ENCODE peak calls at places on chromosome X, in nine cellular contexts. O is stimulated activated effector memory CD8-positive, alpha-beta T cell treated with anti-CD3 and anti-CD28 coated beads, Interleukin-12 subunit alpha, Interleukin-12 subunit beta, amount 100 ng/mL, for 72 hours; Y is H9; R is fibroblast of mammary gland; G is left cardiac atrium; V is activated CD4-positive, alpha-beta T cell treated with anti-CD3 and anti-CD28 coated beads, Interleukin-2, amount 50 U/mL, for 1 hour; N is WTC11; L is activated naive CD4-positive, alpha-beta T cell; H is stomach. U is an unnamed sample.

GRCh38 chrX:19593684-19594083 is 78.4 kb upstream of the MAP3K15 start:
- DNase-seq in O (no peak), Y (no peak), R (peak), G (no peak), V (peak), N (no peak), L (no peak), H (no peak), U (peak)

GRCh38 chrX:25523574-25523973 is 507.8 kb upstream of the ARX start:
- DNase-seq in O (no peak), Y (peak), R (peak), G (no peak), V (no peak), N (peak), L (no peak), H (no peak), U (peak)

GRCh38 chrX:154409222-154409871 is at the start of gene DNASE1L1:
- DNase-seq in O (no peak), Y (peak), R (peak), G (peak), V (no peak), N (peak), L (no peak), H (peak), U (no peak)

GRCh38 chrX:78168065-78168464 is 28.6 kb upstream of the TAF9B start:
- DNase-seq in O (no peak), Y (no peak), R (peak), G (no peak), V (no peak), N (no peak), L (no peak), H (no peak), U (no peak)

GRCh38 chrX:114952696-114953095 is 64.7 kb downstream of the IL13RA2 start:
- DNase-seq in O (no peak), Y (peak), R (no peak), G (no peak), V (no peak), N (no peak), L (no peak), H (no peak), U (no peak)

GRCh38 chrX:136619889-136620505 is 28.0 kb upstream of the CD40LG start:
- DNase-seq in O (no peak), Y (no peak), R (no peak), G (no peak), V (peak), N (no peak), L (no peak), H (no peak), U (no peak)

GRCh38 chrX:104250470-104250869 is 4.3 kb downstream of the ESX1 start:
- DNase-seq in O (no peak), Y (no peak), R (no peak), G (no peak), V (no peak), N (no peak), L (no peak), H (no peak), U (no peak)

GRCh38 chrX:20118065-20118824 is 1.5 kb upstream of the MAP7D2 start:
- DNase-seq in O (no peak), Y (no peak), R (no peak), G (no peak), V (no peak), N (no peak), L (no peak), H (peak), U (no peak)

GRCh38 chrX:33065415-33065814 is 145.9 kb downstream of the DMD start:
- DNase-seq in O (no peak), Y (no peak), R (no peak), G (no peak), V (no peak), N (no peak), L (no peak), H (no peak), U (no peak)

GRCh38 chrX:38552721-38553120 is 8.6 kb upstream of the TSPAN7 start:
- DNase-seq in O (no peak), Y (no peak), R (no peak), G (no peak), V (no peak), N (no peak), L (no peak), H (no peak), U (no peak)

GRCh38 chrX:135910251-135910650 is 16.7 kb downstream of the SAGE1 start:
- DNase-seq in O (no peak), Y (no peak), R (no peak), G (no peak), V (no peak), N (no peak), L (no peak), H (no peak), U (no peak)

GRCh38 chrX:57595381-57595811 is 3.6 kb downstream of the ZXDB start:
- DNase-seq in O (no peak), Y (no peak), R (peak), G (no peak), V (no peak), N (no peak), L (no peak), H (no peak), U (no peak)

GRCh38 chrX:38578152-38578551 is 16.8 kb downstream of the TSPAN7 start:
- DNase-seq in O (no peak), Y (no peak), R (no peak), G (no peak), V (no peak), N (no peak), L (no peak), H (no peak), U (peak)

GRCh38 chrX:4764888-4765287 is 1051.4 kb upstream of the PRKX start:
- DNase-seq in O (no peak), Y (no peak), R (no peak), G (no peak), V (no peak), N (no peak), L (no peak), H (no peak), U (no peak)

GRCh38 chrX:48613502-48614160 is 16.3 kb downstream of the WDR13 start:
- DNase-seq in O (no peak), Y (no peak), R (no peak), G (no peak), V (no peak), N (no peak), L (no peak), H (no peak), U (no peak)

GRCh38 chrX:65601530-65602281 is 65.7 kb upstream of the MSN start:
- DNase-seq in O (no peak), Y (no peak), R (peak), G (peak), V (peak), N (no peak), L (peak), H (peak), U (no peak)

GRCh38 chrX:70970482-70970999 is 39.6 kb upstream of the SLC7A3 start:
- DNase-seq in O (no peak), Y (no peak), R (peak), G (no peak), V (no peak), N (no peak), L (no peak), H (no peak), U (no peak)

GRCh38 chrX:22105231-22105630 is 73.1 kb downstream of the PHEX start:
- DNase-seq in O (no peak), Y (no peak), R (peak), G (no peak), V (no peak), N (no peak), L (no peak), H (no peak), U (no peak)

GRCh38 chrX:108304210-108304609 is 134.0 kb downstream of the COL4A6 start:
- DNase-seq in O (no peak), Y (no peak), R (peak), G (no peak), V (no peak), N (no peak), L (no peak), H (no peak), U (no peak)

GRCh38 chrX:131477498-131477897 is 66.4 kb upstream of the OR13H1 start:
- DNase-seq in O (no peak), Y (peak), R (no peak), G (no peak), V (no peak), N (peak), L (no peak), H (no peak), U (no peak)

GRCh38 chrX:132169554-132169953 is 41.7 kb upstream of the FRMD7 start:
- DNase-seq in O (no peak), Y (no peak), R (no peak), G (no peak), V (no peak), N (no peak), L (no peak), H (no peak), U (no peak)

GRCh38 chrX:102712967-102713677 is 874 bp downstream of the GPRASP2 start:
- DNase-seq in O (no peak), Y (peak), R (peak), G (peak), V (no peak), N (peak), L (no peak), H (peak), U (peak)

GRCh38 chrX:12898073-12898472 is 8.3 kb upstream of the TLR8 start:
- DNase-seq in O (no peak), Y (no peak), R (no peak), G (no peak), V (no peak), N (no peak), L (no peak), H (no peak), U (no peak)

GRCh38 chrX:71292669-71293379 is 8.7 kb upstream of the ITGB1BP2 start:
- DNase-seq in O (no peak), Y (no peak), R (peak), G (no peak), V (no peak), N (no peak), L (no peak), H (no peak), U (no peak)

GRCh38 chrX:32966956-32967355 is 244.4 kb downstream of the DMD start:
- DNase-seq in O (no peak), Y (no peak), R (no peak), G (no peak), V (no peak), N (no peak), L (no peak), H (no peak), U (no peak)

GRCh38 chrX:136170109-136170800 is 22.9 kb downstream of the FHL1 start:
- DNase-seq in O (no peak), Y (no peak), R (peak), G (no peak), V (no peak), N (no peak), L (no peak), H (no peak), U (no peak)

GRCh38 chrX:74422576-74423288 is 1.4 kb downstream of the SLC16A2 start:
- DNase-seq in O (no peak), Y (peak), R (peak), G (peak), V (no peak), N (peak), L (peak), H (peak), U (peak)

GRCh38 chrX:65035451-65035779 is 59.2 kb upstream of the ZC4H2 start:
- DNase-seq in O (no peak), Y (no peak), R (peak), G (no peak), V (no peak), N (peak), L (no peak), H (peak), U (no peak)

GRCh38 chrX:57977992-57978391 is 67.7 kb upstream of the ZXDA start:
- DNase-seq in O (no peak), Y (no peak), R (no peak), G (no peak), V (no peak), N (no peak), L (no peak), H (no peak), U (no peak)

GRCh38 chrX:16222123-16222522 is 54.8 kb downstream of the MAGEB17 start:
- DNase-seq in O (no peak), Y (no peak), R (peak), G (no peak), V (no peak), N (no peak), L (no peak), H (no peak), U (no peak)

GRCh38 chrX:136725446-136726104 is 55.2 kb downstream of the ARHGEF6 start:
- DNase-seq in O (no peak), Y (no peak), R (peak), G (no peak), V (no peak), N (no peak), L (no peak), H (no peak), U (no peak)

GRCh38 chrX:24485323-24485722 is 20.2 kb downstream of the PDK3 start:
- DNase-seq in O (no peak), Y (no peak), R (no peak), G (no peak), V (no peak), N (no peak), L (no peak), H (no peak), U (no peak)

U was measured in WERI-Rb-1.